ENCODE peak calls at places on chromosomes 12 and 14, in nine cellular contexts. M is A673; R is LoVo; J is small intestine; W is activated CD8-positive, alpha-beta memory T cell treated with anti-CD3 and anti-CD28 coated beads, Interleukin-2, amount 50 U/mL, for 48 hours; Q is Caco-2; U is T-cell; B is left colon; P is NCI-H1105. A is an unnamed sample.

GRCh38 chr12:132524405-132524804 is 34.5 kb downstream of the FBRSL1 start:
- DNase-seq in Q (peak; percentile 53), M (no peak), B (no peak), W (no peak), J (no peak), P (no peak), U (no peak), R (no peak), A (no peak)

GRCh38 chr14:61769893-61770292 is 7.7 kb downstream of the SNAPC1 start:
- DNase-seq in M (no peak), J (no peak), B (no peak), Q (no peak), R (no peak), P (no peak), U (no peak), W (no peak), A (no peak)

GRCh38 chr14:53378142-53378541 is 225.0 kb upstream of the DDHD1 start:
- DNase-seq in U (no peak), M (no peak), W (no peak), R (no peak), J (no peak), B (no peak), Q (no peak), P (no peak), A (no peak)

GRCh38 chr12:116838395-116838794 is 42.8 kb downstream of the HRK start:
- DNase-seq in U (no peak), M (no peak), P (no peak), J (no peak), W (no peak), B (no peak), R (no peak), Q (no peak), A (no peak)

GRCh38 chr14:39050389-39050788 is 52.6 kb downstream of the SEC23A start:
- DNase-seq in R (no peak), B (no peak), Q (peak; percentile 51), P (no peak), J (peak; percentile 84), U (no peak), W (no peak), M (no peak), A (no peak)

GRCh38 chr14:68109132-68109531 is 289.6 kb downstream of the RAD51B start:
- DNase-seq in B (no peak), Q (no peak), M (peak; percentile 43), W (no peak), R (no peak), P (no peak), U (no peak), J (no peak), A (no peak)

GRCh38 chr14:29348504-29348903 is 579.1 kb downstream of the PRKD1 start:
- DNase-seq in U (no peak), R (no peak), P (no peak), W (no peak), Q (no peak), B (no peak), M (no peak), J (no peak), A (no peak)

GRCh38 chr12:89058393-89058792 is 293.9 kb downstream of the DUSP6 start:
- DNase-seq in Q (no peak), P (no peak), U (no peak), M (no peak), J (peak; percentile 44), B (no peak), W (no peak), R (no peak), A (no peak)

A was measured in type B pancreatic cell.